ENCODE peak calls at places on chromosome 21, in seven cellular contexts. B is HCT116, H is SHP77, F is pons, P is KG1, X is iPS-NIHi11, O is lung. A is an unnamed sample.

GRCh38 chr21:45100866-45101265 is 26.5 kb downstream of the ADARB1 start:
- DNase-seq in B (no peak), H (no peak), F (no peak), P (no peak), X (no peak), O (no peak), A (no peak)

GRCh38 chr21:14964658-14965057 is 100.1 kb downstream of the NRIP1 start:
- DNase-seq in B (no peak), H (no peak), F (no peak), P (no peak), X (no peak), O (no peak), A (no peak)

GRCh38 chr21:39051561-39051949 is 131.7 kb downstream of the PSMG1 start:
- DNase-seq in B (no peak), H (no peak), F (no peak), P (no peak), X (no peak), O (no peak), A (no peak)

GRCh38 chr21:41957991-41958766 is 4.4 kb upstream of the C2CD2 start:
- DNase-seq in B (peak; percentile 61), H (peak; percentile 40), F (no peak), P (no peak), X (peak; percentile 60), O (peak; percentile 58), A (no peak)

GRCh38 chr21:44443891-44444285 is 11.4 kb upstream of the LRRC3 start:
- DNase-seq in B (no peak), H (no peak), F (no peak), P (no peak), X (peak; percentile 10), O (no peak), A (peak; percentile 4)

GRCh38 chr21:35051287-35051818 is 2.3 kb upstream of the RUNX1 start:
- DNase-seq in B (peak; percentile 80), H (peak; percentile 29), F (peak; percentile 79), P (peak; percentile 88), X (peak; percentile 78), O (peak; percentile 92), A (peak; percentile 62)

GRCh38 chr21:35226302-35226701 is 177.2 kb upstream of the RUNX1 start:
- DNase-seq in B (no peak), H (no peak), F (no peak), P (no peak), X (no peak), O (no peak), A (peak; percentile 43)

GRCh38 chr21:44083631-44084291 is 23.4 kb upstream of the PWP2 start:
- DNase-seq in B (no peak), H (no peak), F (no peak), P (no peak), X (no peak), O (no peak), A (no peak)

GRCh38 chr21:16741228-16741665 is 771.6 kb upstream of the CXADR start:
- DNase-seq in B (no peak), H (no peak), F (peak; percentile 46), P (no peak), X (no peak), O (no peak), A (no peak)

GRCh38 chr21:42027804-42028753 is 17.9 kb upstream of the ZBTB21 start:
- DNase-seq in B (no peak), H (no peak), F (no peak), P (no peak), X (no peak), O (no peak), A (no peak)

GRCh38 chr21:44854664-44855446 is 18.6 kb downstream of the PTTG1IP start:
- DNase-seq in B (no peak), H (no peak), F (no peak), P (peak; percentile 41), X (no peak), O (no peak), A (no peak)

GRCh38 chr21:42646076-42646825 is 7.2 kb upstream of the PDE9A start:
- DNase-seq in B (no peak), H (no peak), F (no peak), P (no peak), X (no peak), O (no peak), A (no peak)

GRCh38 chr21:32412998-32413504 is 545 bp downstream of the EVA1C start:
- DNase-seq in B (no peak), H (no peak), F (peak; percentile 44), P (no peak), X (no peak), O (peak; percentile 65), A (peak; percentile 8)

GRCh38 chr21:45662623-45663015 is 19.1 kb downstream of the PCBP3 start:
- DNase-seq in B (no peak), H (no peak), F (no peak), P (no peak), X (no peak), O (no peak), A (no peak)

GRCh38 chr21:14453339-14453738 is 70.4 kb upstream of the HSPA13 start:
- DNase-seq in B (no peak), H (no peak), F (no peak), P (no peak), X (no peak), O (no peak), A (no peak)

GRCh38 chr21:43323244-43324005 is 103.5 kb downstream of the SIK1 start:
- DNase-seq in B (no peak), H (no peak), F (peak; percentile 89), P (no peak), X (no peak), O (peak; percentile 81), A (no peak)

GRCh38 chr21:30033441-30033840 is 93.6 kb upstream of the GRIK1 start:
- DNase-seq in B (no peak), H (no peak), F (no peak), P (no peak), X (no peak), O (no peak), A (no peak)

GRCh38 chr21:42677339-42678117 is 24.1 kb downstream of the PDE9A start:
- DNase-seq in B (no peak), H (peak; percentile 52), F (no peak), P (peak; percentile 42), X (no peak), O (no peak), A (no peak)

GRCh38 chr21:34850166-34850695 is 181.4 kb downstream of the CLIC6 start:
- DNase-seq in B (no peak), H (no peak), F (no peak), P (no peak), X (no peak), O (no peak), A (no peak)

GRCh38 chr21:40618216-40618615 is 228.7 kb downstream of the DSCAM start:
- DNase-seq in B (no peak), H (no peak), F (no peak), P (no peak), X (peak; percentile 24), O (no peak), A (peak; percentile 15)

GRCh38 chr21:26847951-26848350 is 2.7 kb upstream of the ADAMTS1 start:
- DNase-seq in B (no peak), H (no peak), F (peak; percentile 32), P (no peak), X (no peak), O (no peak), A (no peak)

GRCh38 chr21:44950351-44950750 is 10.5 kb downstream of the SLX9 start:
- DNase-seq in B (no peak), H (no peak), F (no peak), P (no peak), X (no peak), O (no peak), A (no peak)

GRCh38 chr21:34579411-34579810 is 35.5 kb downstream of the RCAN1 start:
- DNase-seq in B (no peak), H (no peak), F (no peak), P (no peak), X (no peak), O (no peak), A (no peak)

A was measured in nephron progenitor cell.